ENCODE peak calls at places on chromosomes 6 and 20, in four cellular contexts. B, L, J and D are unnamed samples.
A peak's percentile ranks its signal among the peaks of the same experiment; 100 is the strongest.

GRCh38 chr20:44071057-44071456 is 115.9 kb downstream of the JPH2 start:
- DNase-seq in B (no peak), L (no peak), J (no peak), D (no peak)

GRCh38 chr6:108027594-108027993 is 46.9 kb downstream of the OSTM1 start:
- DNase-seq in B (peak; percentile 15), L (no peak), J (no peak), D (no peak)

GRCh38 chr6:85015396-85015990 is 251.1 kb upstream of the TBX18 start:
- DNase-seq in B (peak; percentile 61), L (peak; percentile 26), J (no peak), D (peak; percentile 82)

GRCh38 chr6:44561832-44562496 is 174.5 kb downstream of the CDC5L start:
- DNase-seq in B (no peak), L (no peak), J (no peak), D (no peak)

GRCh38 chr20:32527447-32528055 is 57.6 kb downstream of the NOL4L start:
- DNase-seq in B (no peak), L (no peak), J (no peak), D (no peak)

GRCh38 chr20:57555457-57556184 is 5.3 kb upstream of the PCK1 start:
- DNase-seq in B (no peak), L (no peak), J (no peak), D (no peak)

GRCh38 chr6:162379762-162380409 is 347.7 kb downstream of the PRKN start:
- DNase-seq in B (no peak), L (no peak), J (no peak), D (no peak)

GRCh38 chr6:51494342-51494741 is 593.1 kb downstream of the PKHD1 start:
- DNase-seq in B (no peak), L (no peak), J (no peak), D (no peak)

GRCh38 chr6:120671519-120671918 is 662.8 kb downstream of the TBC1D32 start:
- DNase-seq in B (no peak), L (peak; percentile 3), J (no peak), D (peak; percentile 40)

GRCh38 chr20:9220874-9221547 is 152.1 kb downstream of the PLCB4 start:
- DNase-seq in B (no peak), L (no peak), J (no peak), D (no peak)

GRCh38 chr6:134123666-134124208 is 71.3 kb upstream of the SLC2A12 start:
- DNase-seq in B (no peak), L (peak; percentile 53), J (peak; percentile 12), D (peak; percentile 21)

GRCh38 chr20:48648482-48649051 is 179.2 kb downstream of the PREX1 start:
- DNase-seq in B (no peak), L (no peak), J (no peak), D (no peak)

GRCh38 chr6:70398783-70399730 is 14.3 kb upstream of the FAM135A start:
- DNase-seq in B (peak; percentile 53), L (peak; percentile 96), J (no peak), D (no peak)

GRCh38 chr6:106684011-106684410 is 54.6 kb downstream of the QRSL1 start:
- DNase-seq in B (no peak), L (no peak), J (no peak), D (no peak)

GRCh38 chr6:135920689-135921088 is 69.2 kb downstream of the PDE7B start:
- DNase-seq in B (no peak), L (no peak), J (no peak), D (no peak)

GRCh38 chr6:139285590-139285989 is 6.2 kb downstream of the TXLNB start:
- DNase-seq in B (no peak), L (no peak), J (no peak), D (no peak)

GRCh38 chr6:21500894-21501293 is 92.7 kb upstream of the SOX4 start:
- DNase-seq in B (no peak), L (no peak), J (no peak), D (no peak)

GRCh38 chr6:81773887-81774286 is 21.4 kb upstream of the TENT5A start:
- DNase-seq in B (no peak), L (no peak), J (no peak), D (no peak)

GRCh38 chr20:21324126-21324525 is 21.0 kb downstream of the XRN2 start:
- DNase-seq in B (no peak), L (no peak), J (no peak), D (no peak)

GRCh38 chr6:90865513-90865912 is 278.6 kb upstream of the MAP3K7 start:
- DNase-seq in B (no peak), L (no peak), J (no peak), D (no peak)

GRCh38 chr20:41245086-41245707 is 72.3 kb downstream of the ZHX3 start:
- DNase-seq in B (no peak), L (peak; percentile 15), J (no peak), D (peak; percentile 24)

GRCh38 chr6:139536751-139537617 is 162.5 kb upstream of the CITED2 start:
- DNase-seq in B (no peak), L (no peak), J (no peak), D (no peak)

GRCh38 chr6:154383273-154383672 is 26.7 kb upstream of the IPCEF1 start:
- DNase-seq in B (no peak), L (no peak), J (no peak), D (no peak)

GRCh38 chr20:33576432-33576883 is 85.7 kb upstream of the C20orf144 start:
- DNase-seq in B (no peak), L (no peak), J (no peak), D (peak; percentile 24)

GRCh38 chr20:33653218-33653899 is 8.8 kb upstream of the C20orf144 start:
- DNase-seq in B (peak; percentile 79), L (peak; percentile 75), J (no peak), D (peak; percentile 82)

GRCh38 chr6:43757966-43758616 is 11.9 kb upstream of the VEGFA start:
- DNase-seq in B (no peak), L (no peak), J (no peak), D (peak; percentile 5)

GRCh38 chr6:144162977-144163376 is 12.7 kb downstream of the STX11 start:
- DNase-seq in B (no peak), L (no peak), J (no peak), D (no peak)

GRCh38 chr6:111871725-111872520 is 1.3 kb downstream of the FYN start:
- DNase-seq in B (peak; percentile 81), L (peak; percentile 41), J (no peak), D (no peak)

GRCh38 chr6:108809211-108809610 is 39.0 kb upstream of the ARMC2 start:
- DNase-seq in B (no peak), L (no peak), J (no peak), D (no peak)

GRCh38 chr6:72626126-72626525 is 4.3 kb downstream of the KCNQ5 start:
- DNase-seq in B (no peak), L (no peak), J (peak; percentile 77), D (no peak)

GRCh38 chr20:52494244-52494643 is 302.7 kb upstream of the ZFP64 start:
- DNase-seq in B (no peak), L (no peak), J (no peak), D (no peak)

GRCh38 chr6:30781697-30782424 is 37.5 kb upstream of the IER3 start:
- DNase-seq in B (peak; percentile 88), L (peak; percentile 96), J (peak; percentile 66), D (no peak)

GRCh38 chr20:53829706-53830521 is 236.3 kb upstream of the ZNF217 start:
- DNase-seq in B (peak; percentile 17), L (peak; percentile 94), J (no peak), D (no peak)

GRCh38 chr20:63155266-63156165 is 60.4 kb downstream of the YTHDF1 start:
- DNase-seq in B (no peak), L (no peak), J (no peak), D (no peak)

GRCh38 chr20:57735831-57736737 is 26.3 kb upstream of the PMEPA1 start:
- DNase-seq in B (no peak), L (no peak), J (no peak), D (no peak)

GRCh38 chr6:37630281-37630799 is 67.3 kb downstream of the MDGA1 start:
- DNase-seq in B (peak; percentile 58), L (peak; percentile 13), J (no peak), D (no peak)
- TF ChIP-seq TCF7 in B (no peak), L (no peak), J (no peak), D (no peak)

GRCh38 chr20:35699914-35700624 is 864 bp downstream of the ROMO1 start:
- DNase-seq in B (no peak), L (no peak), J (no peak), D (no peak)
- TF ChIP-seq ETV6 in B (no peak), L (no peak), J (no peak), D (no peak)

GRCh38 chr6:130810307-130811030 is 16.7 kb upstream of the SMLR1 start:
- DNase-seq in B (no peak), L (no peak), J (no peak), D (no peak)
- TF ChIP-seq TCF7 in B (no peak), L (no peak), J (no peak), D (no peak)

GRCh38 chr6:137165375-137166246 is 7.8 kb downstream of the IL22RA2 start:
- DNase-seq in B (peak; percentile 45), L (peak; percentile 35), J (peak; percentile 85), D (no peak)
- TF ChIP-seq ETV6 in B (no peak), L (no peak), J (peak; percentile 71), D (no peak)

GRCh38 chr6:164037165-164037564 is 622.6 kb downstream of the QKI start:
- DNase-seq in B (no peak), L (no peak), J (no peak), D (no peak)

GRCh38 chr6:164040994-164041393 is 626.5 kb downstream of the QKI start:
- DNase-seq in B (no peak), L (no peak), J (no peak), D (no peak)

GRCh38 chr6:164035912-164036485 is 621.5 kb downstream of the QKI start:
- DNase-seq in B (no peak), L (no peak), J (no peak), D (no peak)

GRCh38 chr6:164042212-164042611 is 627.7 kb downstream of the QKI start:
- DNase-seq in B (no peak), L (no peak), J (no peak), D (no peak)

DNA sequence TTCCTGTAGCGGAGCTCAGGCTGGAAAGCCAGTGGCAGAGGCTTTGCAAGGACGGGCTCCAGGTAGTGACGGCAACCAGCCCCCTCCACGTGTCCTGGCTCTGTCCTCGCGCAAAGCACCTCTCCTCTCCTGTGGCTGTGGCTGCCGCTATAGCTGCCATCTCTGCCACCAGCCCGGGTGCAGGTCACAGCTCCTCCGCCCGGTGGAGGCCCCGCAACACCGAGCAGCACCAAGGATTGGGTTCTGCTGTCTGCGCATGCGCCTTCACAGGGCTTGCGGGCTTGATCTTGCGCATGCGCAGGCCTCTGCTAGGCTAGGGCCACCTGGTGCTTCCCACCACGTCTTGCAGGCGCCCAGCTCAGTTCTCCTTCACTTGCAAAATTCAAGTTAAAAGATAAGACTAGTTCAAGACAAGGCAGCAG is 625.4 kb downstream of the QKI start:
- DNase-seq in B (peak; percentile 97), L (no peak), J (no peak), D (no peak)
- TF ChIP-seq TCF7 in B (no peak), L (no peak), J (no peak), D (no peak)

GRCh38 chr20:50415516-50416268 is 94.5 kb upstream of the PTPN1 start:
- DNase-seq in B (no peak), L (peak; percentile 86), J (no peak), D (peak; percentile 27)
- TF ChIP-seq ETV6 in B (no peak), L (peak; percentile 32), J (no peak), D (no peak)

GRCh38 chr6:160110724-160111123 is 10.9 kb upstream of the SLC22A1 start:
- DNase-seq in B (no peak), L (no peak), J (no peak), D (no peak)
- TF ChIP-seq TCF7 in B (no peak), L (no peak), J (no peak), D (no peak)

GRCh38 chr6:12570461-12571030 is 146.0 kb upstream of the PHACTR1 start:
- DNase-seq in B (no peak), L (no peak), J (no peak), D (no peak)
- TF ChIP-seq ETV6 in B (no peak), L (no peak), J (no peak), D (no peak)